ENCODE peak calls at places on chromosomes 6 and 20, in eight cellular contexts. D, H, Q, Y, K, T, R and O are unnamed samples.

GRCh38 chr6:105755885-105756284 is 330.3 kb upstream of the PRDM1 start:
- DNase-seq in D (no peak), H (no peak), Q (no peak), Y (no peak), K (no peak), T (no peak), R (no peak), O (no peak)

GRCh38 chr20:20293986-20294385 is 73.9 kb upstream of the INSM1 start:
- DNase-seq in D (no peak), H (no peak), Q (no peak), Y (no peak), K (no peak), T (no peak), R (no peak), O (no peak)

GRCh38 chr6:162856885-162857284 is 129.1 kb downstream of the PACRG start:
- DNase-seq in D (no peak), H (peak), Q (peak), Y (no peak), K (peak), T (peak), R (peak), O (peak)

GRCh38 chr6:163872335-163872734 is 457.8 kb downstream of the QKI start:
- DNase-seq in D (no peak), H (no peak), Q (no peak), Y (no peak), K (no peak), T (peak), R (no peak), O (no peak)

GRCh38 chr6:37994238-37994637 is 174.7 kb downstream of the ZFAND3 start:
- DNase-seq in D (no peak), H (no peak), Q (no peak), Y (no peak), K (peak), T (peak), R (no peak), O (no peak)

GRCh38 chr6:148289153-148289552 is 53.5 kb upstream of the SASH1 start:
- DNase-seq in D (no peak), H (no peak), Q (no peak), Y (no peak), K (no peak), T (no peak), R (no peak), O (no peak)

GRCh38 chr6:129183681-129184216 is 300.8 kb downstream of the LAMA2 start:
- DNase-seq in D (no peak), H (no peak), Q (no peak), Y (no peak), K (no peak), T (peak), R (no peak), O (no peak)

GRCh38 chr6:113772961-113773360 is 84.2 kb upstream of the MARCKS start:
- DNase-seq in D (no peak), H (no peak), Q (no peak), Y (no peak), K (no peak), T (no peak), R (no peak), O (no peak)

GRCh38 chr20:52496191-52496590 is 304.6 kb upstream of the ZFP64 start:
- DNase-seq in D (no peak), H (no peak), Q (no peak), Y (no peak), K (no peak), T (no peak), R (no peak), O (no peak)

GRCh38 chr20:34433391-34433790 is 70.3 kb downstream of the ITCH start:
- DNase-seq in D (no peak), H (no peak), Q (no peak), Y (no peak), K (no peak), T (no peak), R (no peak), O (no peak)

GRCh38 chr6:45548657-45549515 is 171.2 kb upstream of the SUPT3H start:
- DNase-seq in D (peak), H (no peak), Q (no peak), Y (no peak), K (no peak), T (no peak), R (no peak), O (no peak)

GRCh38 chr6:122753688-122754056 is 25.8 kb upstream of the FABP7 start:
- DNase-seq in D (no peak), H (no peak), Q (no peak), Y (no peak), K (peak), T (no peak), R (no peak), O (no peak)

GRCh38 chr20:35215066-35215956 is 11.2 kb upstream of the MMP24 start:
- DNase-seq in D (no peak), H (no peak), Q (no peak), Y (no peak), K (no peak), T (peak), R (no peak), O (no peak)

GRCh38 chr6:116580198-116580597 is 8.9 kb downstream of the RWDD1 start:
- DNase-seq in D (no peak), H (no peak), Q (no peak), Y (no peak), K (peak), T (peak), R (no peak), O (no peak)

GRCh38 chr6:18155273-18155863 is at the start of gene KDM1B:
- DNase-seq in D (peak), H (peak), Q (peak), Y (peak), K (peak), T (peak), R (peak), O (peak)

GRCh38 chr6:26240157-26240980 is 124.6 kb upstream of the BTN3A2 start:
- DNase-seq in D (peak), H (no peak), Q (no peak), Y (no peak), K (peak), T (peak), R (peak), O (peak)

GRCh38 chr6:56510984-56511531 is 131.6 kb downstream of the DST start:
- DNase-seq in D (no peak), H (no peak), Q (no peak), Y (no peak), K (no peak), T (peak), R (no peak), O (no peak)

GRCh38 chr20:63021356-63022321 is 14.9 kb upstream of the BHLHE23 start:
- DNase-seq in D (no peak), H (no peak), Q (no peak), Y (no peak), K (no peak), T (no peak), R (no peak), O (peak)

GRCh38 chr20:63128956-63129355 is 87.0 kb downstream of the YTHDF1 start:
- DNase-seq in D (no peak), H (no peak), Q (no peak), Y (no peak), K (no peak), T (no peak), R (no peak), O (no peak)

GRCh38 chr20:37727247-37727956 is 33.6 kb downstream of the CTNNBL1 start:
- DNase-seq in D (no peak), H (no peak), Q (no peak), Y (no peak), K (no peak), T (no peak), R (no peak), O (no peak)

GRCh38 chr6:106159531-106159940 is 73.4 kb downstream of the PRDM1 start:
- DNase-seq in D (no peak), H (no peak), Q (no peak), Y (no peak), K (no peak), T (peak), R (peak), O (no peak)

GRCh38 chr20:3406481-3407425 is 716 bp downstream of the DNAAF9 start:
- DNase-seq in D (peak), H (peak), Q (peak), Y (no peak), K (peak), T (peak), R (no peak), O (peak)

GRCh38 chr20:61807426-61808160 is 258.1 kb downstream of the TAF4 start:
- DNase-seq in D (no peak), H (no peak), Q (no peak), Y (no peak), K (no peak), T (no peak), R (no peak), O (no peak)

GRCh38 chr20:1657556-1658334 is at the start of gene SIRPG:
- DNase-seq in D (no peak), H (no peak), Q (peak), Y (no peak), K (no peak), T (no peak), R (no peak), O (no peak)